ENCODE peak calls at places on chromosome 22, in seven cellular contexts. Z, D, H, U, N, O and B are unnamed samples.

GRCh38 chr22:41939981-41940852 is 6.7 kb downstream of the CENPM start:
- DNase-seq in N (no peak), D (peak), U (peak), Z (no peak), H (peak), O (no peak), B (no peak)

GRCh38 chr22:42388130-42388797 is 43.9 kb downstream of the NFAM1 start:
- DNase-seq in H (peak), O (no peak), N (peak), D (no peak), U (no peak), Z (no peak), B (no peak)

GRCh38 chr22:42396621-42397331 is 35.4 kb downstream of the NFAM1 start:
- DNase-seq in Z (no peak), U (no peak), H (peak), N (no peak), O (no peak), D (no peak), B (no peak)

GRCh38 chr22:40215266-40215665 is 37.5 kb downstream of the TNRC6B start:
- DNase-seq in H (no peak), D (no peak), Z (no peak), U (no peak), O (no peak), N (no peak), B (peak)

GRCh38 chr22:30859714-30860095 is 108.9 kb downstream of the MORC2 start:
- DNase-seq in O (no peak), Z (no peak), H (no peak), D (no peak), U (no peak), N (no peak), B (no peak)

GRCh38 chr22:32352681-32353080 is 5.0 kb upstream of the RFPL3 start:
- DNase-seq in Z (no peak), N (no peak), D (peak), U (no peak), H (peak), O (no peak), B (no peak)

GRCh38 chr22:39932918-39933649 is 27.1 kb upstream of the TMA7B start:
- DNase-seq in D (peak), O (peak), H (peak), N (no peak), Z (peak), U (no peak), B (peak)

GRCh38 chr22:47850644-47851151 is 1088.2 kb downstream of the TBC1D22A start:
- DNase-seq in H (no peak), O (no peak), Z (no peak), U (no peak), D (no peak), N (no peak), B (no peak)

GRCh38 chr22:47193606-47194316 is 431.3 kb downstream of the TBC1D22A start:
- DNase-seq in H (no peak), U (no peak), O (no peak), D (no peak), N (no peak), Z (no peak), B (no peak)

GRCh38 chr22:26847046-26847445 is 189.7 kb downstream of the MIAT start:
- DNase-seq in H (no peak), Z (no peak), U (no peak), O (no peak), D (no peak), N (no peak), B (no peak)

GRCh38 chr22:30947163-30947820 is 21.3 kb downstream of the MORC2 start:
- DNase-seq in O (no peak), D (no peak), U (no peak), H (no peak), Z (no peak), N (no peak), B (no peak)

DNA sequence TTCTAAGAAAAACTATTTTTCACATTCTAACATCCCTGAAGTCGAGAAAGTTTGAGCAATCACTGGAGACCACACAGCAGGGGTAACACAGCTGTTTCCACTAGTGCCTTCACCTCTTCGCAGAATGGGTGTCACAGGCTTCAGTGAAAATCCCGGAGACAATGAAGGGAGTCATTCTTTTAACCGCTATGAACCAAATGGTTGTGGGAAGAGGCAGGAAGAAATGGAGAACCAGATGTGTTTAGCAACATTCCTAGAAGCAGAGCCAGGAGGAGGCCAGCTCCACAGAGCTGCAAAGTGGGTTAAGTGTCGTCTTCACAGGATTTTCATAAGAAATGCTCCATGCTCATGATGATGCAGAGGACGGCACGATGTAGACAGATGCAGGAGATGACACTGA is 221.1 kb downstream of the LARGE1 start:
- DNase-seq in Z (no peak), N (no peak), O (no peak), H (no peak), U (no peak), D (no peak), B (no peak)
- TF ChIP-seq REST in Z (no peak), N (no peak), O (no peak), H (no peak), U (no peak), D (no peak), B (no peak)

GRCh38 chr22:22110548-22111266 is 128.1 kb upstream of the TOP3B start:
- DNase-seq in D (peak), Z (no peak), U (peak), N (peak), H (peak), O (peak), B (peak)
- TF ChIP-seq CTCF in D (no peak), Z (peak), U (peak), N (peak), H (peak), O (peak), B (peak)

DNA sequence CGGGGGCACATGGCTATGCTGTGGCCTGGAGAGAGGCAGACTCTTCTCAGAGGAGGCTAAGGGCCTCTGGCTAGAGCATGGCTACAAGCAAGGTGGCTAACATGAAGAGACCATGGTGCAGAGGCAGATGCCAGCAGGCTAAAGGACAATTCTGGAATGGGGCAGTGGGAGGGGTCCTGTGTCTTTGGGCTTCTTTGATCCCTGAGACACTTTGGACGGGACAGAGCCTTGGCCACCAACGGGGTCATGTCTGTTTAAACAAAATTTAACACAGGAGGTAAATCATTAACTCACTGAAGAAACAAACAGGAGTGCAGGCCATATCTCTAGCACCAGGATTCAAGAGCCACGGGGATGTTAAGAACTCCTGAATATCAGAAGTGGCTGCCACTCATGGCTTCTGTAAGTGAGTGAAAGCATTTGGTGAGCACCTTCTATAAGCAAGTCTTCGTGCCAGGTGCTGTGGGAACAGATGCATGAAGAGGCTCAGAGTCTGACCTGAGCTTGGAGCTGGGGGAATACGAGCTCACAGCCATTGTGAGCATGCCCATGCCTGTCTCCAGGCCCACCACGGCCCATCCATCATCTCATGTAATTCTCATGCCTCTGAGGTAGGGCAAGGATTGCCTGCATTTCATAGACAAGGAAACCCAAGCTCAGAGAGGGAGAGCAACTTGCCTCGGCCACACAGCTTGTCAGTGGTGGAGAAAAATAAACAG is 18.3 kb upstream of the ZNRF3 start:
- DNase-seq in O (no peak), H (no peak), D (no peak), N (no peak), Z (peak), U (no peak), B (no peak)
- TF ChIP-seq REST in O (no peak), H (no peak), D (no peak), N (no peak), Z (no peak), U (no peak), B (no peak)

GRCh38 chr22:45456811-45457210 is 43.3 kb downstream of the RIBC2 start:
- DNase-seq in N (no peak), H (no peak), D (no peak), O (no peak), U (no peak), Z (no peak), B (no peak)

GRCh38 chr22:45458532-45458931 is 44.2 kb upstream of the FBLN1 start:
- DNase-seq in O (no peak), D (no peak), N (no peak), Z (no peak), H (no peak), U (no peak), B (no peak)

GRCh38 chr22:45459235-45459634 is 43.4 kb upstream of the FBLN1 start:
- DNase-seq in U (no peak), N (no peak), D (no peak), H (no peak), Z (no peak), O (no peak), B (no peak)

GRCh38 chr22:45460288-45461109 is 42.2 kb upstream of the FBLN1 start:
- DNase-seq in H (no peak), N (peak), U (no peak), O (no peak), D (no peak), Z (no peak), B (no peak)

DNA sequence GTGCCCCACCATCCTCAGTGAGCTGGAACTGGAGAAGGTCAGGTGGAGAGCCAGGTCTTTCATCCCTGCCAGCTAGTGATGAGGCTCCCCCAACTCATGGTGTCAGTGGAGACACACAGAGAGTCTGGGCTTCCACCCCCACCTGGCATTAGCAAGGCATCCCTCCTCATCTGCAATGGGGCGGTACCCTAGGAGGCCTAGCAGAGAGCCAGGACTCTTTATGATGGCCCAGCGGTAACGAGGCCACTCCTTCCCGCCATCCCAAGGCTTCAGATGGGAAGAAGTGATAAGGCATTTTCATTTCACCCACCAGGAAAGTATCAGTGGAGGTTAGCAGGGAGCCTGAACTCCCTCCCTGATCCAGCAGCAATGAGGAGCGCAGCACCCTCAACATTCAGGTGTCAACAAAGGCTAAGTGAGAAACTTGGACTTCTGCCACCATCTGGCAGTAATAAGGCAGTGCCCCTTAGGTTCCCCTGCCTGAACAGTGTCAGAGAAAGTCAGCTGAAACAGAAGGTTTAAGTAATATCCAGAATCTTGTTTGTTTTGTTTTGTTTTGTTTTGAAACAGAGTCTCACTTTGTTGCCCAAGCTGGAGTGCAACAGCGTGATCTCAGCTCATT is 40.5 kb upstream of the FBLN1 start:
- DNase-seq in H (peak), D (no peak), U (no peak), N (no peak), Z (peak), O (no peak), B (no peak)
- TF ChIP-seq CTCF in H (peak), D (no peak), U (no peak), N (no peak), Z (peak), O (no peak), B (peak)

GRCh38 chr22:23536821-23537345 is 43.2 kb downstream of the IGLL1 start:
- DNase-seq in O (no peak), U (no peak), D (no peak), Z (no peak), H (no peak), N (no peak), B (no peak)

GRCh38 chr22:23538502-23538860 is 41.6 kb downstream of the IGLL1 start:
- DNase-seq in Z (no peak), N (no peak), U (no peak), D (no peak), O (no peak), H (no peak), B (no peak)

GRCh38 chr22:23539135-23539838 is 40.8 kb downstream of the IGLL1 start:
- DNase-seq in H (peak), D (peak), U (peak), O (peak), Z (peak), N (peak), B (peak)

GRCh38 chr22:23534851-23535717 is 45.0 kb downstream of the IGLL1 start:
- DNase-seq in H (no peak), D (no peak), U (no peak), N (no peak), O (no peak), Z (no peak), B (no peak)

DNA sequence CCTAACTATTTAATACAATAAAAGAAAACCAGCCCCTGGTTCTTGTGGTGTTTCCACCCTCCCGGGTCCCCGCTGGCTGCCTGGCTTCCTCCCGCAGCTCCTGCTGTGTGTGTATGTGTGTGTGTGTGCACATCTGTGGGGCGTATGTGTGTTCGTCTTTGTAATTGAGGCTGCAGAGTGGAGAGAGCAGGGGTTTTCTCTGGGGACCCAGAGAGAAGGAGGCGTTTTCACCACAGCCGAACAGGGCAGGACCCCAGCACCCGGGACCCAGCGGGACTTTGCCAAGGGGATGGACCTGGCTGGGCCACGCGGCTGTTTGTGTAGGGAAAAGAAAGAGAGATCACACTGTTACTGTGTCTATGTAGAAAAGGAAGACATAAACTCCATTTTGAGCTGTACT is 42.7 kb downstream of the IGLL1 start:
- DNase-seq in N (no peak), O (no peak), H (no peak), U (no peak), D (no peak), Z (no peak), B (no peak)
- TF ChIP-seq REST in N (no peak), O (no peak), H (no peak), U (no peak), D (no peak), Z (no peak), B (no peak)

DNA sequence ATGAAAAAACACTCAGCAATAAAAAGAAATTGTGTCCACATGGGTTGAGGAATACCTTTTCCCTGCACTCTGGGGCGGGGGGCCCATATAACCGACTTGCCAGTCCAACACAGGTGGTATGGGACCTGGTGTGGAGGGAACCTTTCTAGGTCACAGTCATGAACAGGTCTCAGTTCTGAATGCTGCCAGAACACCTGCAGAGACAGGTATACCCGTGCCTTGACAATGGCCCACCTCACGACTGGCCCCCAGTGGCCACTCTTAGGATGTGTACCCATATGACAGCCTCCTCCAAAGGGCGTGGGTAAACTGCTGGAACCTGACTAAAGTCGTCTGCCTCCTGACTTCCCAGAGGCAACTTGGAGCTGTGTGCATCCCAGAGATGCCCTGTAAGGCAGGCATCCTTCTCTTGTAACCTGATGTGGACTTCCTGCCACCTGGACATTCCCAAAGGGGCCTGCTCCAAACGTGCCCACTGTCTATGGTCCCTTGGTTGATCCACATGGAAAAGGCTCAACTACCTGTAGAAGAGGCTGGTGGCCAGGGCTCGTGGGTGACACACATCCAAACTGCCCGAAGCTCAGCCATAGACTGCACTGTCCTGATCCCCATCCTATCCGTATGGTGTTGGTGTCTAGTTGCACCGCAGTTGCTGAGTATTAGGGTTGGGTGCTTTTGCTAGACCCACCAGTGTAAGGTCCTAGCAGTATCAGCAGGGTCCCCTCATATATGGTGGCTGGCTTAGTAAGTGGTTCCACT is 859.3 kb downstream of the BRD1 start:
- DNase-seq in H (no peak), U (no peak), D (peak), N (no peak), O (no peak), Z (peak), B (no peak)
- TF ChIP-seq CTCF in H (no peak), U (no peak), D (peak), N (peak), O (peak), Z (peak), B (no peak)

GRCh38 chr22:37563153-37564081 is 3.1 kb downstream of the CDC42EP1 start:
- DNase-seq in O (no peak), U (no peak), H (peak), Z (peak), D (peak), N (no peak), B (no peak)
- TF ChIP-seq REST in O (no peak), U (no peak), H (no peak), Z (peak), D (peak), N (peak), B (no peak)

DNA sequence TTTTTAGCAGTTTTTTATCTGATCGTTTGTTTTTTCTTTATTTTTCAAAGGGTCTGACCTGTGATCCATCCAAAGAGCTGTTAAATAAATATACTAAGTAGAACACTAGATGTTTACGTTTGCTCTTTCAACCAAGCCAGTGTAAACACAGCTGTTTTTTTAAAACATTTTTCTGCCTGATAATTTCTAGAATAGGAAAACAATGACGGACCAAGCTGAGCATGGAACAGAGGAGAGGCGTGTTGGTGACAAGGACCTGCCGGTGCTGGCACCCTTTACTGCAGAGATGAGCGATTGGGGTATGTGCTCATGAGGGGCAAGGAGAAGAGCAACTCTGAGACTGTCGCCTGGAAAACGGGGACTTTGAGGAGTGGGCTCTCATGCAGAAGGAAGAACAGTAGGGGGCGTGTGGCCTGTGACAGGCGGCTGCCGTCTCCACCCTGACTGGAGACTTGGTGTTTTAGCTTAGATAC is 28.6 kb upstream of the PANX2 start:
- DNase-seq in D (no peak), U (no peak), H (peak), O (no peak), N (peak), Z (no peak), B (no peak)
- TF ChIP-seq CTCF in D (no peak), U (no peak), H (peak), O (no peak), N (no peak), Z (peak), B (no peak)

GRCh38 chr22:36048911-36049677 is 20.5 kb upstream of the RBFOX2 start:
- DNase-seq in Z (no peak), O (no peak), D (no peak), U (no peak), H (no peak), N (no peak), B (no peak)

GRCh38 chr22:36053242-36054147 is 24.9 kb upstream of the RBFOX2 start:
- DNase-seq in D (no peak), Z (no peak), O (no peak), H (no peak), U (no peak), N (no peak), B (no peak)

GRCh38 chr22:36055376-36056310 is 27.0 kb upstream of the RBFOX2 start:
- DNase-seq in O (no peak), D (no peak), N (no peak), U (no peak), Z (no peak), H (no peak), B (no peak)

GRCh38 chr22:36049678-36049997 is 21.0 kb upstream of the RBFOX2 start:
- DNase-seq in H (no peak), O (no peak), Z (no peak), U (no peak), D (no peak), N (no peak), B (no peak)

GRCh38 chr22:36052505-36052941 is 23.9 kb upstream of the RBFOX2 start:
- DNase-seq in D (peak), H (no peak), O (no peak), N (no peak), U (no peak), Z (no peak), B (no peak)
- TF ChIP-seq REST in D (no peak), H (no peak), O (no peak), N (no peak), U (no peak), Z (no peak), B (no peak)